ENCODE peak calls at places on chromosomes 16 and 17, in nine cellular contexts. One of them, this sample, is unnamed.
A peak's percentile ranks its signal among the peaks of the same experiment; 100 is the strongest.

GRCh38 chr16:50547944-50548658 is at the start of gene NKD1:
- DNase-seq in sigmoid colon: peak; percentile 86
- DNase-seq in transverse colon: peak; percentile 74
- DNase-seq in esophagus muscularis mucosa: no peak
- DNase-seq in HCT116: peak; percentile 12
- DNase-seq in prostate gland: peak; percentile 68
- DNase-seq in stomach: peak; percentile 79
- DNase-seq in upper lobe of left lung: peak; percentile 95
- DNase-seq in GM12892: peak; percentile 85
- DNase-seq in this sample: no peak

GRCh38 chr17:3919123-3919624 is 2.9 kb upstream of the P2RX1 start:
- DNase-seq in sigmoid colon: peak; percentile 77
- DNase-seq in transverse colon: no peak
- DNase-seq in esophagus muscularis mucosa: no peak
- DNase-seq in HCT116: no peak
- DNase-seq in prostate gland: no peak
- DNase-seq in stomach: no peak
- DNase-seq in upper lobe of left lung: no peak
- DNase-seq in GM12892: no peak
- DNase-seq in this sample: no peak

GRCh38 chr17:27578718-27579085 is 52.3 kb upstream of the LGALS9 start:
- DNase-seq in sigmoid colon: no peak
- DNase-seq in transverse colon: no peak
- DNase-seq in esophagus muscularis mucosa: no peak
- DNase-seq in HCT116: no peak
- DNase-seq in prostate gland: no peak
- DNase-seq in stomach: no peak
- DNase-seq in upper lobe of left lung: no peak
- DNase-seq in GM12892: peak; percentile 62
- DNase-seq in this sample: peak; percentile 57

GRCh38 chr16:17509194-17509593 is 38.4 kb upstream of the XYLT1 start:
- DNase-seq in sigmoid colon: no peak
- DNase-seq in transverse colon: no peak
- DNase-seq in esophagus muscularis mucosa: no peak
- DNase-seq in HCT116: no peak
- DNase-seq in prostate gland: no peak
- DNase-seq in stomach: no peak
- DNase-seq in upper lobe of left lung: no peak
- DNase-seq in GM12892: no peak
- DNase-seq in this sample: no peak

GRCh38 chr16:67926181-67926742 is 5.4 kb downstream of the CTRL start:
- DNase-seq in sigmoid colon: no peak
- DNase-seq in transverse colon: no peak
- DNase-seq in esophagus muscularis mucosa: no peak
- DNase-seq in HCT116: no peak
- DNase-seq in prostate gland: peak; percentile 70
- DNase-seq in stomach: peak; percentile 63
- DNase-seq in upper lobe of left lung: no peak
- DNase-seq in GM12892: no peak
- DNase-seq in this sample: no peak

GRCh38 chr16:25501530-25502255 is 190.1 kb upstream of the HS3ST4 start:
- DNase-seq in sigmoid colon: no peak
- DNase-seq in transverse colon: no peak
- DNase-seq in esophagus muscularis mucosa: no peak
- DNase-seq in HCT116: no peak
- DNase-seq in prostate gland: no peak
- DNase-seq in stomach: no peak
- DNase-seq in upper lobe of left lung: no peak
- DNase-seq in GM12892: no peak
- DNase-seq in this sample: no peak

GRCh38 chr16:17382514-17382913 is 88.2 kb downstream of the XYLT1 start:
- DNase-seq in sigmoid colon: no peak
- DNase-seq in transverse colon: no peak
- DNase-seq in esophagus muscularis mucosa: no peak
- DNase-seq in HCT116: no peak
- DNase-seq in prostate gland: no peak
- DNase-seq in stomach: no peak
- DNase-seq in upper lobe of left lung: no peak
- DNase-seq in GM12892: no peak
- DNase-seq in this sample: no peak

GRCh38 chr17:63961355-63962207 is 11.1 kb downstream of the SCN4A start:
- DNase-seq in sigmoid colon: peak; percentile 86
- DNase-seq in transverse colon: peak; percentile 58
- DNase-seq in esophagus muscularis mucosa: no peak
- DNase-seq in HCT116: peak; percentile 92
- DNase-seq in prostate gland: no peak
- DNase-seq in stomach: peak; percentile 44
- DNase-seq in upper lobe of left lung: peak; percentile 87
- DNase-seq in GM12892: peak; percentile 54
- DNase-seq in this sample: no peak

GRCh38 chr16:86876499-86876898 is 298.1 kb downstream of the FOXL1 start:
- DNase-seq in sigmoid colon: no peak
- DNase-seq in transverse colon: no peak
- DNase-seq in esophagus muscularis mucosa: no peak
- DNase-seq in HCT116: no peak
- DNase-seq in prostate gland: no peak
- DNase-seq in stomach: no peak
- DNase-seq in upper lobe of left lung: no peak
- DNase-seq in GM12892: no peak
- DNase-seq in this sample: no peak

GRCh38 chr17:65785109-65785508 is 223.7 kb upstream of the AXIN2 start:
- DNase-seq in sigmoid colon: no peak
- DNase-seq in transverse colon: no peak
- DNase-seq in esophagus muscularis mucosa: no peak
- DNase-seq in HCT116: peak; percentile 66
- DNase-seq in prostate gland: peak; percentile 33
- DNase-seq in stomach: no peak
- DNase-seq in upper lobe of left lung: no peak
- DNase-seq in GM12892: no peak
- DNase-seq in this sample: no peak

GRCh38 chr16:48276102-48276501 is 28.8 kb upstream of the ABCC11 start:
- DNase-seq in sigmoid colon: no peak
- DNase-seq in transverse colon: no peak
- DNase-seq in esophagus muscularis mucosa: no peak
- DNase-seq in HCT116: no peak
- DNase-seq in prostate gland: peak; percentile 19
- DNase-seq in stomach: no peak
- DNase-seq in upper lobe of left lung: no peak
- DNase-seq in GM12892: no peak
- DNase-seq in this sample: no peak

GRCh38 chr17:17693253-17693954 is 12.1 kb downstream of the RAI1 start:
- DNase-seq in sigmoid colon: no peak
- DNase-seq in transverse colon: peak; percentile 31
- DNase-seq in esophagus muscularis mucosa: no peak
- DNase-seq in HCT116: no peak
- DNase-seq in prostate gland: peak; percentile 87
- DNase-seq in stomach: peak; percentile 90
- DNase-seq in upper lobe of left lung: peak; percentile 87
- DNase-seq in GM12892: no peak
- DNase-seq in this sample: no peak

GRCh38 chr16:86531193-86531550 is 20.8 kb downstream of the FOXF1 start:
- DNase-seq in sigmoid colon: peak; percentile 93
- DNase-seq in transverse colon: peak; percentile 52
- DNase-seq in esophagus muscularis mucosa: no peak
- DNase-seq in HCT116: no peak
- DNase-seq in prostate gland: no peak
- DNase-seq in stomach: no peak
- DNase-seq in upper lobe of left lung: no peak
- DNase-seq in GM12892: no peak
- DNase-seq in this sample: no peak

GRCh38 chr17:10737168-10737622 is 7.4 kb upstream of the TMEM220 start:
- DNase-seq in sigmoid colon: peak; percentile 80
- DNase-seq in transverse colon: peak; percentile 92
- DNase-seq in esophagus muscularis mucosa: no peak
- DNase-seq in HCT116: peak; percentile 39
- DNase-seq in prostate gland: peak; percentile 85
- DNase-seq in stomach: peak; percentile 95
- DNase-seq in upper lobe of left lung: no peak
- DNase-seq in GM12892: no peak
- DNase-seq in this sample: no peak

GRCh38 chr16:25978227-25978626 is 286.5 kb downstream of the HS3ST4 start:
- DNase-seq in sigmoid colon: no peak
- DNase-seq in transverse colon: no peak
- DNase-seq in esophagus muscularis mucosa: no peak
- DNase-seq in HCT116: no peak
- DNase-seq in prostate gland: peak; percentile 5
- DNase-seq in stomach: peak; percentile 39
- DNase-seq in upper lobe of left lung: no peak
- DNase-seq in GM12892: no peak
- DNase-seq in this sample: no peak

GRCh38 chr17:38560503-38561318 is 45.0 kb downstream of the SRCIN1 start:
- DNase-seq in sigmoid colon: no peak
- DNase-seq in transverse colon: no peak
- DNase-seq in esophagus muscularis mucosa: no peak
- DNase-seq in HCT116: no peak
- DNase-seq in prostate gland: no peak
- DNase-seq in stomach: no peak
- DNase-seq in upper lobe of left lung: no peak
- DNase-seq in GM12892: no peak
- DNase-seq in this sample: no peak

GRCh38 chr17:42908872-42909700 is 8.5 kb downstream of the G6PC1 start:
- DNase-seq in sigmoid colon: no peak
- DNase-seq in transverse colon: no peak
- DNase-seq in esophagus muscularis mucosa: no peak
- DNase-seq in HCT116: no peak
- DNase-seq in prostate gland: no peak
- DNase-seq in stomach: no peak
- DNase-seq in upper lobe of left lung: no peak
- DNase-seq in GM12892: no peak
- DNase-seq in this sample: no peak

GRCh38 chr16:1972490-1972877 is 631 bp downstream of the TBL3 start:
- DNase-seq in sigmoid colon: no peak
- DNase-seq in transverse colon: peak; percentile 16
- DNase-seq in esophagus muscularis mucosa: no peak
- DNase-seq in HCT116: no peak
- DNase-seq in prostate gland: no peak
- DNase-seq in stomach: no peak
- DNase-seq in upper lobe of left lung: peak; percentile 77
- DNase-seq in GM12892: no peak
- DNase-seq in this sample: no peak

GRCh38 chr16:80123189-80123588 is 417.6 kb upstream of the DYNLRB2 start:
- DNase-seq in sigmoid colon: no peak
- DNase-seq in transverse colon: no peak
- DNase-seq in esophagus muscularis mucosa: peak; percentile 90
- DNase-seq in HCT116: no peak
- DNase-seq in prostate gland: no peak
- DNase-seq in stomach: no peak
- DNase-seq in upper lobe of left lung: no peak
- DNase-seq in GM12892: no peak
- DNase-seq in this sample: no peak

GRCh38 chr16:8863594-8864424 is 5.0 kb downstream of the CARHSP1 start:
- DNase-seq in sigmoid colon: no peak
- DNase-seq in transverse colon: peak; percentile 71
- DNase-seq in esophagus muscularis mucosa: no peak
- DNase-seq in HCT116: no peak
- DNase-seq in prostate gland: no peak
- DNase-seq in stomach: peak; percentile 87
- DNase-seq in upper lobe of left lung: no peak
- DNase-seq in GM12892: no peak
- DNase-seq in this sample: no peak
- TF ChIP-seq POLR2AphosphoS5 in sigmoid colon: no peak
- TF ChIP-seq POLR2AphosphoS5 in transverse colon: no peak
- TF ChIP-seq POLR2AphosphoS5 in esophagus muscularis mucosa: no peak
- TF ChIP-seq POLR2AphosphoS5 in HCT116: no peak
- TF ChIP-seq POLR2AphosphoS5 in prostate gland: no peak
- TF ChIP-seq POLR2AphosphoS5 in stomach: peak; percentile 5
- TF ChIP-seq POLR2AphosphoS5 in upper lobe of left lung: no peak
- TF ChIP-seq POLR2AphosphoS5 in GM12892: peak; percentile 56
- TF ChIP-seq POLR2AphosphoS5 in this sample: peak; percentile 41

DNA sequence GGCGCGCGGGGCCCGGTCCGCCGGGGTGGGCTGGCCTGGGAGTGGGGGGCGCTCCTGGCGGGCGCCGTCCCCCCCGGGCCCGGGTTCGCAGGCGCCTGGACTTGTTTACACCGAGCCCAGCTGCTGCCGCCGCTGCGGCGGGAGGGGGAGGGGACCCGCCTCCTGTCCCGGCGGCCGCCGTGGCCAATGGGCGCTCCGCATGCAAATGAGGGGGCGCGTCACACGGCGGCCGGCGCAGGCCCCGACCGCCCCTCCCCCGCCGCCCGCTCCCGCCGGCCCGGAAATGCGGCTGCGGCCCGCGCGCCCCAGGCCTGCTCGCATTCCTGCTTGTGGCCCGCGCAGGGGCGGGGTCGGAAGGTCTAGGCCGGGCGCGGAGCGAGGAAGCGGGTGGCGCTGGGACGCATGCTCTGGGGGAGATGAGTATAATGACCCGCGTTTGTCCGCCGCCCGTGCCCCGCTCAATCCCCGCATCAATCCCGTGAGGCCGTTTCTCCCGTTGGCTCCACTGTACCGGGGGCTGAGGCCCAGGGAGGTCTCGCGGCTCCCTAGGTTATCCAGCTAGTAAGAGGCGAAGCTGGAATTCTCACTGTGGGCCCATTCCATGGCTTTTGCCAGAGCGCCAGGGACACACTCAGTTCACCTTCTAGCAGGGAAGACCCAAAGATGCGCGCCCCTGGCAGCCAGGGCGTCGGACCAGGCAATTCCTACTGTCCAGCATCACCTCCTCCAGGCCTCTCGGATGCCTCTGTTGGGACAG is at the start of gene YPEL3:
- DNase-seq in sigmoid colon: peak; percentile 98
- DNase-seq in transverse colon: peak; percentile 96
- DNase-seq in esophagus muscularis mucosa: peak; percentile 97
- DNase-seq in HCT116: no peak
- DNase-seq in prostate gland: peak; percentile 94
- DNase-seq in stomach: peak; percentile 96
- DNase-seq in upper lobe of left lung: peak; percentile 99
- DNase-seq in GM12892: peak; percentile 98
- DNase-seq in this sample: peak; percentile 35
- TF ChIP-seq POLR2AphosphoS5 in sigmoid colon: no peak
- TF ChIP-seq POLR2AphosphoS5 in transverse colon: peak; percentile 53
- TF ChIP-seq POLR2AphosphoS5 in esophagus muscularis mucosa: peak; percentile 73
- TF ChIP-seq POLR2AphosphoS5 in HCT116: peak; percentile 24
- TF ChIP-seq POLR2AphosphoS5 in prostate gland: peak; percentile 75
- TF ChIP-seq POLR2AphosphoS5 in stomach: peak; percentile 71
- TF ChIP-seq POLR2AphosphoS5 in upper lobe of left lung: peak; percentile 71
- TF ChIP-seq POLR2AphosphoS5 in GM12892: no peak
- TF ChIP-seq POLR2AphosphoS5 in this sample: peak; percentile 59

GRCh38 chr16:69073181-69073669 is 32.2 kb upstream of the HAS3 start:
- DNase-seq in sigmoid colon: no peak
- DNase-seq in transverse colon: no peak
- DNase-seq in esophagus muscularis mucosa: no peak
- DNase-seq in HCT116: peak; percentile 93
- DNase-seq in prostate gland: no peak
- DNase-seq in stomach: no peak
- DNase-seq in upper lobe of left lung: no peak
- DNase-seq in GM12892: no peak
- DNase-seq in this sample: no peak
- TF ChIP-seq POLR2AphosphoS5 in sigmoid colon: no peak
- TF ChIP-seq POLR2AphosphoS5 in transverse colon: no peak
- TF ChIP-seq POLR2AphosphoS5 in esophagus muscularis mucosa: no peak
- TF ChIP-seq POLR2AphosphoS5 in HCT116: peak; percentile 66
- TF ChIP-seq POLR2AphosphoS5 in prostate gland: no peak
- TF ChIP-seq POLR2AphosphoS5 in stomach: no peak
- TF ChIP-seq POLR2AphosphoS5 in upper lobe of left lung: peak; percentile 46
- TF ChIP-seq POLR2AphosphoS5 in GM12892: no peak
- TF ChIP-seq POLR2AphosphoS5 in this sample: no peak

DNA sequence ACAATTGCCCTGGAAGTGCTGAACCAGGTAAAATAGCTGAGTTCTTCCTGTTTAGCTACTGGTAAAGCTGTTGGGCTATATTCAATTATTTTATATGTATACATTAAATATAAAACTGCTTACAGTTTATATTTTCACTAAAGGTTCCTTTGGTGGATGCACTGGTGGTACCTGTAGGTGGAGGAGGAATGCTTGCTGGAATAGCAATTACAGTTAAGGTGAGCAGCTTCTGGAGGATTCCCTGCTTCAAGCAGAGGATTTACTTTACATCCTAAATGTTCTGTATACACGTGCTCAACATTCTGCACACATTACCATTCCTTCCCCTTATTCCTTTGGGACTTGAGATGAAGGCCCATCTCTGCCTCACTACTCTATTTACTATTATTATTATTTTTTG is 14.9 kb downstream of the TSR1 start:
- DNase-seq in sigmoid colon: no peak
- DNase-seq in transverse colon: no peak
- DNase-seq in esophagus muscularis mucosa: no peak
- DNase-seq in HCT116: no peak
- DNase-seq in prostate gland: no peak
- DNase-seq in stomach: no peak
- DNase-seq in upper lobe of left lung: no peak
- DNase-seq in GM12892: no peak
- DNase-seq in this sample: no peak
- TF ChIP-seq POLR2AphosphoS5 in sigmoid colon: no peak
- TF ChIP-seq POLR2AphosphoS5 in transverse colon: no peak
- TF ChIP-seq POLR2AphosphoS5 in esophagus muscularis mucosa: no peak
- TF ChIP-seq POLR2AphosphoS5 in HCT116: no peak
- TF ChIP-seq POLR2AphosphoS5 in prostate gland: no peak
- TF ChIP-seq POLR2AphosphoS5 in stomach: no peak
- TF ChIP-seq POLR2AphosphoS5 in upper lobe of left lung: no peak
- TF ChIP-seq POLR2AphosphoS5 in GM12892: peak; percentile 52
- TF ChIP-seq POLR2AphosphoS5 in this sample: no peak

This sample was measured in GM12878.